ENCODE peak calls at places on chromosomes 11 and 22, in four cellular contexts. F is upper lobe of right lung, D is body of pancreas, S is GM23338. Z is an unnamed sample.

GRCh38 chr22:22178566-22178965 is 66.0 kb upstream of the VPREB1 start:
- DNase-seq in S (no peak), F (no peak), D (no peak), Z (no peak)

GRCh38 chr22:43923631-43924548 is at the start of gene PNPLA3:
- DNase-seq in D (peak; percentile 94), S (peak; percentile 98), F (peak; percentile 95), Z (peak; percentile 87)

GRCh38 chr11:75509201-75509600 is 16.5 kb downstream of the GDPD5 start:
- DNase-seq in F (no peak), D (no peak), S (no peak), Z (no peak)

GRCh38 chr22:35328472-35328885 is 28.8 kb downstream of the TOM1 start:
- DNase-seq in S (no peak), F (peak; percentile 83), D (peak; percentile 95), Z (no peak)

GRCh38 chr11:46390331-46391171 is 1.0 kb downstream of the CHRM4 start:
- DNase-seq in D (no peak), F (no peak), S (peak; percentile 48), Z (no peak)

GRCh38 chr22:35558031-35558430 is 17.4 kb downstream of the RASD2 start:
- DNase-seq in S (no peak), D (no peak), F (no peak), Z (no peak)

GRCh38 chr22:29799217-29799680 is 32.1 kb downstream of the UQCR10 start:
- DNase-seq in F (peak; percentile 94), S (no peak), D (peak; percentile 83), Z (peak; percentile 96)

GRCh38 chr22:28547132-28547842 is 132.4 kb downstream of the TTC28 start:
- DNase-seq in D (no peak), S (no peak), F (no peak), Z (no peak)

GRCh38 chr11:61061081-61061826 is 41.0 kb upstream of the CD5 start:
- DNase-seq in D (no peak), S (no peak), F (no peak), Z (no peak)

GRCh38 chr22:44160416-44160815 is 20.3 kb upstream of the PARVG start:
- DNase-seq in F (no peak), S (no peak), D (no peak), Z (no peak)

GRCh38 chr11:2295971-2296912 is 5.5 kb downstream of the C11orf21 start:
- DNase-seq in F (peak; percentile 57), S (no peak), D (no peak), Z (no peak)

GRCh38 chr11:41351825-41352224 is 107.6 kb downstream of the LRRC4C start:
- DNase-seq in D (no peak), S (no peak), F (no peak), Z (no peak)

GRCh38 chr11:12897867-12898266 is 111.2 kb upstream of the RASSF10 start:
- DNase-seq in S (no peak), F (no peak), D (peak; percentile 32), Z (no peak)

GRCh38 chr22:27823221-27823620 is 21.7 kb upstream of the MN1 start:
- DNase-seq in S (no peak), D (no peak), F (no peak), Z (no peak)

GRCh38 chr22:26471522-26471921 is 12.1 kb downstream of the HPS4 start:
- DNase-seq in S (no peak), F (no peak), D (no peak), Z (no peak)

GRCh38 chr11:29093416-29093815 is 923.4 kb downstream of the KCNA4 start:
- DNase-seq in S (no peak), F (no peak), D (no peak), Z (no peak)

GRCh38 chr11:112334381-112334780 is 73.7 kb upstream of the PLET1 start:
- DNase-seq in D (no peak), F (no peak), S (no peak), Z (no peak)

GRCh38 chr22:50531546-50532352 is 1.9 kb upstream of the TYMP start:
- DNase-seq in F (peak; percentile 94), S (peak; percentile 76), D (peak; percentile 81), Z (peak; percentile 77)

GRCh38 chr22:35483730-35484129 is 56.9 kb upstream of the RASD2 start:
- DNase-seq in D (no peak), F (no peak), S (no peak), Z (no peak)

GRCh38 chr22:29310863-29311339 is 4.5 kb downstream of the GAS2L1 start:
- DNase-seq in F (peak; percentile 96), D (peak; percentile 97), S (peak; percentile 82), Z (peak; percentile 96)

GRCh38 chr11:124915541-124916369 is 3.3 kb upstream of the HEPN1 start:
- DNase-seq in S (no peak), D (no peak), F (no peak), Z (no peak)

GRCh38 chr11:43802509-43802908 is 78.1 kb upstream of the ALKBH3 start:
- DNase-seq in F (no peak), D (no peak), S (peak; percentile 17), Z (no peak)

GRCh38 chr11:28777126-28777525 is 668.9 kb downstream of the METTL15 start:
- DNase-seq in D (no peak), S (peak; percentile 10), F (no peak), Z (no peak)

GRCh38 chr11:127733552-127733951 is 733.0 kb upstream of the KIRREL3 start:
- DNase-seq in S (no peak), D (no peak), F (no peak), Z (no peak)

GRCh38 chr22:40463727-40464126 is 93.3 kb downstream of the SGSM3 start:
- DNase-seq in S (no peak), D (no peak), F (no peak), Z (no peak)

GRCh38 chr11:80186687-80187086 is 745.9 kb upstream of the TENM4 start:
- DNase-seq in S (no peak), F (no peak), D (no peak), Z (no peak)

GRCh38 chr11:108436594-108436993 is 30.7 kb downstream of the C11orf65 start:
- DNase-seq in F (no peak), S (no peak), D (no peak), Z (no peak)

GRCh38 chr11:16902182-16902581 is 112.0 kb downstream of the PLEKHA7 start:
- DNase-seq in F (no peak), S (no peak), D (no peak), Z (no peak)

GRCh38 chr11:27582686-27583085 is 76.1 kb upstream of the LIN7C start:
- DNase-seq in S (no peak), D (no peak), F (no peak), Z (no peak)

GRCh38 chr11:21646351-21646750 is 546.5 kb upstream of the ANO5 start:
- DNase-seq in D (no peak), S (no peak), F (no peak), Z (no peak)

GRCh38 chr22:37420656-37421467 is 6.4 kb downstream of the ELFN2 start:
- DNase-seq in D (no peak), F (no peak), S (peak; percentile 40), Z (no peak)
- H3K27me3 ChIP-seq in D (peaks cover 11% of the 10 kb centered on the region), F (peaks cover 47% of the 10 kb centered on the region), S (peaks cover 51% of the 10 kb centered on the region), Z (no peaks in the 10 kb centered on the region)

GRCh38 chr11:131637469-131638175 is 267.2 kb downstream of the NTM start:
- DNase-seq in F (no peak), D (no peak), S (no peak), Z (no peak)

GRCh38 chr11:131644204-131644603 is 273.8 kb downstream of the NTM start:
- DNase-seq in D (no peak), S (no peak), F (no peak), Z (no peak)

GRCh38 chr11:131638889-131639288 is 268.5 kb downstream of the NTM start:
- DNase-seq in S (no peak), F (no peak), D (no peak), Z (no peak)

GRCh38 chr11:131643171-131643570 is 272.8 kb downstream of the NTM start:
- DNase-seq in D (no peak), S (no peak), F (no peak), Z (no peak)

GRCh38 chr11:131640320-131640719 is 269.9 kb downstream of the NTM start:
- DNase-seq in F (no peak), S (peak; percentile 44), D (no peak), Z (no peak)
- H3K4me1 ChIP-seq in F (no peaks in the 10 kb centered on the region), S (peaks cover 27% of the 10 kb centered on the region), D (no peaks in the 10 kb centered on the region), Z (no peaks in the 10 kb centered on the region)

GRCh38 chr11:8015753-8016239 is 28.7 kb downstream of the EIF3F start:
- DNase-seq in D (no peak), F (peak; percentile 20), S (no peak), Z (no peak)
- H3K27me3 ChIP-seq in D (peaks cover 11% of the 10 kb centered on the region), F (peaks cover 41% of the 10 kb centered on the region), S (peaks cover 61% of the 10 kb centered on the region), Z (no peaks in the 10 kb centered on the region)

GRCh38 chr11:13928566-13929251 is 33.8 kb upstream of the SPON1 start:
- DNase-seq in D (no peak), S (no peak), F (no peak), Z (no peak)

GRCh38 chr11:13929551-13929950 is 33.0 kb upstream of the SPON1 start:
- DNase-seq in S (no peak), D (no peak), F (no peak), Z (no peak)

GRCh38 chr11:13924801-13925327 is 37.7 kb upstream of the SPON1 start:
- DNase-seq in F (no peak), D (no peak), S (no peak), Z (no peak)

GRCh38 chr11:13923716-13924650 is 38.5 kb upstream of the SPON1 start:
- DNase-seq in F (no peak), S (no peak), D (no peak), Z (peak; percentile 17)

GRCh38 chr11:13927496-13927895 is 35.0 kb upstream of the SPON1 start:
- DNase-seq in D (no peak), F (no peak), S (no peak), Z (no peak)
- H3K4me1 ChIP-seq in D (peaks cover 14% of the 10 kb centered on the region), F (peaks cover 12% of the 10 kb centered on the region), S (peaks cover 31% of the 10 kb centered on the region), Z (peaks cover 11% of the 10 kb centered on the region)

GRCh38 chr11:65556470-65557279 is 1.5 kb downstream of the LTBP3 start:
- DNase-seq in F (no peak), S (no peak), D (no peak), Z (no peak)
- H3K27me3 ChIP-seq in F (no peaks in the 10 kb centered on the region), S (peaks cover 59% of the 10 kb centered on the region), D (no peaks in the 10 kb centered on the region), Z (no peaks in the 10 kb centered on the region)

GRCh38 chr22:19476023-19476422 is 3.0 kb downstream of the UFD1 start:
- DNase-seq in D (no peak), F (no peak), S (no peak), Z (no peak)

GRCh38 chr22:19471572-19471971 is 7.4 kb downstream of the UFD1 start:
- DNase-seq in S (no peak), F (no peak), D (no peak), Z (no peak)

GRCh38 chr22:19472233-19472632 is 6.8 kb downstream of the UFD1 start:
- DNase-seq in D (no peak), F (no peak), S (no peak), Z (no peak)

GRCh38 chr22:19470010-19470409 is 9.0 kb downstream of the UFD1 start:
- DNase-seq in D (no peak), F (no peak), S (no peak), Z (no peak)

DNA sequence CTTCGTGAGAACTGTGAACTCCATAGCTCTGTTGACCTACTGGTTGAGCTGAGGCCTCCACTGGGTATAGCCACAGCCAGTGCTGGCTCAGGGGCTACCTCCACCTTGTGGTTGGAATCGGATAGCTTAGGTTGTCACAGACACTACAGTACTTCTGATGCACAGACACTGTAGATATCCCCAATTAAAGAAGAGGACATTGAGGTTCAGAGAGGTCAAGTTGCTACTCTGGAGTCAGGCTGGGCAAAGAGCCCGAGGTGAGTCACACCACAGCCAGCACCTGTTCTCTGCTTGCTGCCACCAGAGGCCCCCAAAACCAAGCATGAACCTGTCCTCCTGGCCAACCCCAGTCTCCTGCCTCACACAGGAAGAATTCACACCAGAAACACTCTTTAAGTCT is 5.4 kb downstream of the UFD1 start:
- DNase-seq in S (no peak), F (no peak), D (no peak), Z (no peak)
- H3K4me1 ChIP-seq in S (peaks cover 6% of the 10 kb centered on the region), F (peaks cover 15% of the 10 kb centered on the region), D (peaks cover 12% of the 10 kb centered on the region), Z (peaks cover 11% of the 10 kb centered on the region)